ENCODE peak calls at places on chromosomes 11 and 22, in six cellular contexts. Y, T, K, U, L and Q are unnamed samples.
A peak's percentile ranks its signal among the peaks of the same experiment; 100 is the strongest.

GRCh38 chr11:132228756-132229325 is 858.4 kb downstream of the NTM start:
- DNase-seq in Y (no peak), T (no peak), K (no peak), U (no peak), L (peak; percentile 57), Q (peak; percentile 21)

GRCh38 chr11:95282337-95282751 is 51.3 kb upstream of the SESN3 start:
- DNase-seq in Y (peak; percentile 44), T (peak; percentile 84), K (no peak), U (peak; percentile 47), L (no peak), Q (no peak)

GRCh38 chr11:133919330-133920108 is 37.2 kb downstream of the IGSF9B start:
- DNase-seq in Y (no peak), T (no peak), K (no peak), U (no peak), L (no peak), Q (no peak)

GRCh38 chr11:112961146-112961668 is at the start of gene NCAM1:
- DNase-seq in Y (peak; percentile 97), T (peak; percentile 19), K (no peak), U (peak; percentile 81), L (peak; percentile 79), Q (peak; percentile 61)

GRCh38 chr22:29043906-29044575 is 17.6 kb downstream of the C22orf31 start:
- DNase-seq in Y (no peak), T (no peak), K (no peak), U (peak; percentile 62), L (peak; percentile 78), Q (no peak)

GRCh38 chr22:31142285-31142684 is 2.0 kb upstream of the PLA2G3 start:
- DNase-seq in Y (no peak), T (no peak), K (no peak), U (no peak), L (no peak), Q (peak; percentile 21)

GRCh38 chr11:11039249-11039965 is 181.6 kb upstream of the ZBED5 start:
- DNase-seq in Y (no peak), T (no peak), K (no peak), U (peak; percentile 28), L (no peak), Q (no peak)

GRCh38 chr11:24516658-24517057 is 19.8 kb downstream of the LUZP2 start:
- DNase-seq in Y (no peak), T (no peak), K (no peak), U (no peak), L (no peak), Q (no peak)

DNA sequence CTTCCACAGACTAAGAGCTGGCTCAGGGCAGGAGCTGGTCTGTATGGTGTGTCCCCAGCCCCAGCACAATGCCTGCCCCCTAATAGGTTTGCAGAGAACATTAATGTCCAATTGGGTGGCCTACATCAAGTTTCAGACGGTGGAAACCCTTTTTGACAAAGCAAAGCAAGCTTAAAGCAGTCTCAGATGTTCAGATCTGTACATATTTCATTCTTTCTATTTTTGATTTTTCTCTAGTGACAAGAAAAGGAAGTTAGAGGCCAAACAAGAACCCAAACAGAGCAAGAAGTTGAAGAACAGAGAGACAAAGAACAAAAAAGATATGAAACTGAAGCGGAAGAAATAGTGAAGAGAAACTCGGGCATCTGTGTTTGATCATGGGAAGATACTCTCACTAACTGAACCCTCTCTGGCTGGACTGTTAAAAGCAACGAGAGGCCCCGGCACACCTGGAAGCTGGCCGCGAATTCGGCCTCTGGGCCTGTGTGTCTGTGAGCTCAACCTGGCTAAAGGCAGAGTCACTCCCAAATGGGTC is 40.5 kb downstream of the NAT10 start:
- DNase-seq in Y (no peak), T (no peak), K (peak; percentile 50), U (no peak), L (no peak), Q (no peak)
- H3K4me2 ChIP-seq in Y (no peak overlapping the region), T (no peak overlapping the region), K (peak overlapping the region; percentile 87), U (no peak overlapping the region), L (no peak overlapping the region), Q (no peak overlapping the region)

GRCh38 chr11:31821779-31822574 is 10.9 kb upstream of the PAX6 start:
- DNase-seq in Y (peak; percentile 40), T (no peak), K (no peak), U (no peak), L (no peak), Q (no peak)
- H3K27me3 ChIP-seq in Y (peaks cover 100% of the 10 kb centered on the region), T (peaks cover 88% of the 10 kb centered on the region), K (peaks cover 39% of the 10 kb centered on the region), U (peaks cover 92% of the 10 kb centered on the region), L (peaks cover 87% of the 10 kb centered on the region), Q (peaks cover 85% of the 10 kb centered on the region)

GRCh38 chr22:45970709-45971388 is 6.1 kb downstream of the WNT7B start:
- DNase-seq in Y (peak; percentile 69), T (no peak), K (no peak), U (peak; percentile 44), L (peak; percentile 53), Q (no peak)

GRCh38 chr22:45972868-45973212 is 4.1 kb downstream of the WNT7B start:
- DNase-seq in Y (no peak), T (no peak), K (no peak), U (no peak), L (no peak), Q (no peak)

GRCh38 chr22:45969801-45970464 is 7.0 kb downstream of the WNT7B start:
- DNase-seq in Y (no peak), T (no peak), K (no peak), U (no peak), L (peak; percentile 11), Q (no peak)

GRCh38 chr22:45972091-45972867 is 4.7 kb downstream of the WNT7B start:
- DNase-seq in Y (peak; percentile 59), T (no peak), K (no peak), U (no peak), L (peak; percentile 32), Q (no peak)

GRCh38 chr22:45971389-45972028 is 5.5 kb downstream of the WNT7B start:
- DNase-seq in Y (peak; percentile 55), T (no peak), K (no peak), U (no peak), L (peak; percentile 23), Q (no peak)
- TF ChIP-seq EZH2 in Y (peak; percentile 89), T (no peak), K (no peak), U (peak; percentile 99), L (no peak), Q (peak; percentile 86)

DNA sequence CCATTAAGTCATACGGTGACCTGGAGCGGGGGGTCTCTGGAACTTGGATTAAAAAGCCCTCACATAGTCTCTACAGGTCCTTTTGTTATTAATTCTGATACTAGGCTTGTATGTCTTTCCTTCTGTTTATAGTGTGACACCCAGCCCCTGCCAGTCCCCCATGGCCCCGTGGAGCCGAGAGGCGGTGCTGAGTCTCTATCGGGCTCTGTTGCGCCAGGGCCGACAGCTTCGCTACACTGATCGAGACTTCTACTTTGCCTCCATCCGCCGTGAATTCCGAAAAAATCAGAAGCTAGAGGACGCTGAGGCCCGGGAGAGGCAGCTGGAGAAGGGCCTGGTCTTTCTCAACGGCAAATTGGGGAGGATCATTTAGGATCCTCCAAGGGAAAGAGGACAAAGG is 2.0 kb downstream of the MIEF1 start:
- DNase-seq in Y (no peak), T (no peak), K (no peak), U (no peak), L (no peak), Q (no peak)
- H3K4me2 ChIP-seq in Y (no peak overlapping the region), T (peak overlapping the region; percentile 89), K (peak overlapping the region; percentile 32), U (no peak overlapping the region), L (peak overlapping the region; percentile 93), Q (peak overlapping the region; percentile 87)

GRCh38 chr11:119885067-119885466 is 156.1 kb upstream of the NECTIN1 start:
- DNase-seq in Y (no peak), T (no peak), K (no peak), U (no peak), L (no peak), Q (no peak)
- H3K27me3 ChIP-seq in Y (no peaks in the 10 kb centered on the region), T (peaks cover 34% of the 10 kb centered on the region), K (peaks cover 3% of the 10 kb centered on the region), U (peaks cover 7% of the 10 kb centered on the region), L (peaks cover 4% of the 10 kb centered on the region), Q (no peaks in the 10 kb centered on the region)

GRCh38 chr22:32327596-32328171 is 30.0 kb upstream of the RFPL3 start:
- DNase-seq in Y (no peak), T (no peak), K (no peak), U (no peak), L (no peak), Q (no peak)

GRCh38 chr22:32328306-32329201 is 29.1 kb upstream of the RFPL3 start:
- DNase-seq in Y (no peak), T (no peak), K (no peak), U (no peak), L (no peak), Q (no peak)

GRCh38 chr22:32325811-32326237 is 31.8 kb upstream of the RFPL3 start:
- DNase-seq in Y (no peak), T (no peak), K (no peak), U (no peak), L (no peak), Q (no peak)

GRCh38 chr22:32326647-32327046 is 31.0 kb upstream of the RFPL3 start:
- DNase-seq in Y (no peak), T (no peak), K (no peak), U (no peak), L (no peak), Q (no peak)

GRCh38 chr22:32327066-32327465 is 30.6 kb upstream of the RFPL3 start:
- DNase-seq in Y (no peak), T (no peak), K (no peak), U (no peak), L (no peak), Q (peak; percentile 9)
- TF ChIP-seq EZH2 in Y (no peak), T (no peak), K (no peak), U (no peak), L (no peak), Q (no peak)

GRCh38 chr11:34251640-34251980 is 106.2 kb downstream of the ABTB2 start:
- DNase-seq in Y (no peak), T (no peak), K (no peak), U (no peak), L (peak; percentile 53), Q (no peak)

GRCh38 chr11:34252015-34252414 is 105.8 kb downstream of the ABTB2 start:
- DNase-seq in Y (no peak), T (no peak), K (no peak), U (no peak), L (no peak), Q (no peak)

GRCh38 chr11:34252651-34253050 is 105.2 kb downstream of the ABTB2 start:
- DNase-seq in Y (no peak), T (no peak), K (no peak), U (no peak), L (no peak), Q (no peak)

GRCh38 chr11:34250732-34251639 is 106.8 kb downstream of the ABTB2 start:
- DNase-seq in Y (peak; percentile 56), T (no peak), K (no peak), U (peak; percentile 22), L (no peak), Q (peak; percentile 84)

DNA sequence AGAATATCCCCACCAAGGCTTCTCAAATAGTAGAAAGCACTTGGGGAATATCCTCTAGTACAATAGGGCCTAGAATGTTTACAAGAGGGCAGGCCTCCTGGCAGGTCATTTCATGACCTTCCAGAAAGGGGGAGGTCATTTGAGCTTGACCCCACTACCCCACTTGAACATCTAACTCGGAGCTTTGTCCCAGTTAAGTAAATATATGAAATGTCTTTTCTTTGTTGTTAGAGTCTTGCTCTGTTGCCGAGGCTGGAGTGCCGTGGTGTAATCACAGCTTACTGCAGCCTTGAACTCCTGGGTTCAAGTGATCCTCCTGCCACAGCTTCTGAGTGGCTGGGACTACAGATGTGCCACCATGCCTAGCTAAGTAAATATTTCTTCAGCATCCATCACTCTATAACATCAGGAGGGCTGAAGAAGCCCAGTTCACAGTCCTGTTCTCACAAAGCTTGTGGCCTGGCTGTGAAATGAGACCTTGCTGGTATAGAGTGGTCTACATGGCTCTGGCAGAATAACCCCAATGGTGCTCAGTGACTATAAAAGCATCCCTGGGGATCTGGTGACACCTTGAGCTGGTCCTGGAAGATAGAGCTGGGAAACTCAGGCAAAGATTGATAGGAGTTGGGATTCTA is 108.3 kb downstream of the ABTB2 start:
- DNase-seq in Y (no peak), T (peak; percentile 23), K (no peak), U (no peak), L (no peak), Q (no peak)
- H3K4me2 ChIP-seq in Y (no peak overlapping the region), T (peak overlapping the region; percentile 16), K (no peak overlapping the region), U (no peak overlapping the region), L (no peak overlapping the region), Q (no peak overlapping the region)